ENCODE peak calls at places on chromosomes 11 and 22, in ten cellular contexts. One of them, this sample, is unnamed.

GRCh38 chr11:65855927-65856363 is 2.0 kb downstream of the CFL1 start:
- DNase-seq in stimulated activated CD8-positive, alpha-beta memory T cell treated with anti-CD3 and anti-CD28 coated beads, Interleukin-2, amount 100 ng/mL, for 1 hour: no peak
- DNase-seq in cardiac fibroblast: no peak
- DNase-seq in NCI-H1930: no peak
- DNase-seq in Kasumi-1: no peak
- DNase-seq in A172: no peak
- DNase-seq in left ventricle myocardium inferior: no peak
- DNase-seq in stimulated activated CD4-positive, alpha-beta T cell treated with anti-CD3 and anti-CD28 coated beads, Interleukin-2, amount 100 ng/mL, for 48 hours: no peak
- DNase-seq in cardiac muscle cell: no peak
- DNase-seq in NCI-H1105: no peak
- DNase-seq in this sample: no peak

GRCh38 chr22:22408731-22409696 is 99.5 kb downstream of the ZNF280B start:
- DNase-seq in stimulated activated CD8-positive, alpha-beta memory T cell treated with anti-CD3 and anti-CD28 coated beads, Interleukin-2, amount 100 ng/mL, for 1 hour: no peak
- DNase-seq in cardiac fibroblast: peak; percentile 6
- DNase-seq in NCI-H1930: no peak
- DNase-seq in Kasumi-1: no peak
- DNase-seq in A172: peak; percentile 12
- DNase-seq in left ventricle myocardium inferior: no peak
- DNase-seq in stimulated activated CD4-positive, alpha-beta T cell treated with anti-CD3 and anti-CD28 coated beads, Interleukin-2, amount 100 ng/mL, for 48 hours: no peak
- DNase-seq in cardiac muscle cell: no peak
- DNase-seq in NCI-H1105: no peak
- DNase-seq in this sample: no peak

GRCh38 chr11:69683764-69684333 is 8.7 kb upstream of the LTO1 start:
- DNase-seq in stimulated activated CD8-positive, alpha-beta memory T cell treated with anti-CD3 and anti-CD28 coated beads, Interleukin-2, amount 100 ng/mL, for 1 hour: no peak
- DNase-seq in cardiac fibroblast: no peak
- DNase-seq in NCI-H1930: no peak
- DNase-seq in Kasumi-1: no peak
- DNase-seq in A172: peak; percentile 29
- DNase-seq in left ventricle myocardium inferior: no peak
- DNase-seq in stimulated activated CD4-positive, alpha-beta T cell treated with anti-CD3 and anti-CD28 coated beads, Interleukin-2, amount 100 ng/mL, for 48 hours: no peak
- DNase-seq in cardiac muscle cell: no peak
- DNase-seq in NCI-H1105: no peak
- DNase-seq in this sample: no peak

GRCh38 chr11:88533001-88533400 is 195.5 kb upstream of the CTSC start:
- DNase-seq in stimulated activated CD8-positive, alpha-beta memory T cell treated with anti-CD3 and anti-CD28 coated beads, Interleukin-2, amount 100 ng/mL, for 1 hour: no peak
- DNase-seq in cardiac fibroblast: no peak
- DNase-seq in NCI-H1930: no peak
- DNase-seq in Kasumi-1: no peak
- DNase-seq in A172: no peak
- DNase-seq in left ventricle myocardium inferior: no peak
- DNase-seq in stimulated activated CD4-positive, alpha-beta T cell treated with anti-CD3 and anti-CD28 coated beads, Interleukin-2, amount 100 ng/mL, for 48 hours: no peak
- DNase-seq in cardiac muscle cell: no peak
- DNase-seq in NCI-H1105: no peak
- DNase-seq in this sample: no peak

GRCh38 chr22:35138521-35138920 is 72.6 kb downstream of the ISX start:
- DNase-seq in stimulated activated CD8-positive, alpha-beta memory T cell treated with anti-CD3 and anti-CD28 coated beads, Interleukin-2, amount 100 ng/mL, for 1 hour: no peak
- DNase-seq in cardiac fibroblast: no peak
- DNase-seq in NCI-H1930: no peak
- DNase-seq in Kasumi-1: no peak
- DNase-seq in A172: no peak
- DNase-seq in left ventricle myocardium inferior: no peak
- DNase-seq in stimulated activated CD4-positive, alpha-beta T cell treated with anti-CD3 and anti-CD28 coated beads, Interleukin-2, amount 100 ng/mL, for 48 hours: no peak
- DNase-seq in cardiac muscle cell: no peak
- DNase-seq in NCI-H1105: no peak
- DNase-seq in this sample: no peak

GRCh38 chr11:96307748-96308133 is 35.3 kb downstream of the MAML2 start:
- DNase-seq in stimulated activated CD8-positive, alpha-beta memory T cell treated with anti-CD3 and anti-CD28 coated beads, Interleukin-2, amount 100 ng/mL, for 1 hour: no peak
- DNase-seq in cardiac fibroblast: peak; percentile 89
- DNase-seq in NCI-H1930: no peak
- DNase-seq in Kasumi-1: no peak
- DNase-seq in A172: peak; percentile 83
- DNase-seq in left ventricle myocardium inferior: no peak
- DNase-seq in stimulated activated CD4-positive, alpha-beta T cell treated with anti-CD3 and anti-CD28 coated beads, Interleukin-2, amount 100 ng/mL, for 48 hours: no peak
- DNase-seq in cardiac muscle cell: no peak
- DNase-seq in NCI-H1105: no peak
- DNase-seq in this sample: peak; percentile 66

GRCh38 chr11:73800407-73800806 is 12.7 kb downstream of the MRPL48 start:
- DNase-seq in stimulated activated CD8-positive, alpha-beta memory T cell treated with anti-CD3 and anti-CD28 coated beads, Interleukin-2, amount 100 ng/mL, for 1 hour: no peak
- DNase-seq in cardiac fibroblast: peak; percentile 10
- DNase-seq in NCI-H1930: no peak
- DNase-seq in Kasumi-1: no peak
- DNase-seq in A172: no peak
- DNase-seq in left ventricle myocardium inferior: no peak
- DNase-seq in stimulated activated CD4-positive, alpha-beta T cell treated with anti-CD3 and anti-CD28 coated beads, Interleukin-2, amount 100 ng/mL, for 48 hours: no peak
- DNase-seq in cardiac muscle cell: no peak
- DNase-seq in NCI-H1105: no peak
- DNase-seq in this sample: no peak

GRCh38 chr11:1345752-1346513 is 36.5 kb upstream of the TOLLIP start:
- DNase-seq in stimulated activated CD8-positive, alpha-beta memory T cell treated with anti-CD3 and anti-CD28 coated beads, Interleukin-2, amount 100 ng/mL, for 1 hour: no peak
- DNase-seq in cardiac fibroblast: no peak
- DNase-seq in NCI-H1930: no peak
- DNase-seq in Kasumi-1: no peak
- DNase-seq in A172: no peak
- DNase-seq in left ventricle myocardium inferior: no peak
- DNase-seq in stimulated activated CD4-positive, alpha-beta T cell treated with anti-CD3 and anti-CD28 coated beads, Interleukin-2, amount 100 ng/mL, for 48 hours: no peak
- DNase-seq in cardiac muscle cell: no peak
- DNase-seq in NCI-H1105: no peak
- DNase-seq in this sample: no peak

GRCh38 chr11:1387961-1388762 is 1.6 kb upstream of the BRSK2 start:
- DNase-seq in stimulated activated CD8-positive, alpha-beta memory T cell treated with anti-CD3 and anti-CD28 coated beads, Interleukin-2, amount 100 ng/mL, for 1 hour: no peak
- DNase-seq in cardiac fibroblast: no peak
- DNase-seq in NCI-H1930: no peak
- DNase-seq in Kasumi-1: no peak
- DNase-seq in A172: no peak
- DNase-seq in left ventricle myocardium inferior: no peak
- DNase-seq in stimulated activated CD4-positive, alpha-beta T cell treated with anti-CD3 and anti-CD28 coated beads, Interleukin-2, amount 100 ng/mL, for 48 hours: no peak
- DNase-seq in cardiac muscle cell: peak; percentile 27
- DNase-seq in NCI-H1105: no peak
- DNase-seq in this sample: no peak

GRCh38 chr22:34414467-34415440 is 494.5 kb upstream of the LARGE1 start:
- DNase-seq in stimulated activated CD8-positive, alpha-beta memory T cell treated with anti-CD3 and anti-CD28 coated beads, Interleukin-2, amount 100 ng/mL, for 1 hour: no peak
- DNase-seq in cardiac fibroblast: peak; percentile 0
- DNase-seq in NCI-H1930: peak; percentile 61
- DNase-seq in Kasumi-1: peak; percentile 83
- DNase-seq in A172: peak; percentile 21
- DNase-seq in left ventricle myocardium inferior: no peak
- DNase-seq in stimulated activated CD4-positive, alpha-beta T cell treated with anti-CD3 and anti-CD28 coated beads, Interleukin-2, amount 100 ng/mL, for 48 hours: peak; percentile 13
- DNase-seq in cardiac muscle cell: peak; percentile 93
- DNase-seq in NCI-H1105: peak; percentile 39
- DNase-seq in this sample: peak; percentile 51

GRCh38 chr11:32081129-32081641 is 9.7 kb upstream of the RCN1 start:
- DNase-seq in stimulated activated CD8-positive, alpha-beta memory T cell treated with anti-CD3 and anti-CD28 coated beads, Interleukin-2, amount 100 ng/mL, for 1 hour: no peak
- DNase-seq in cardiac fibroblast: peak; percentile 40
- DNase-seq in NCI-H1930: no peak
- DNase-seq in Kasumi-1: no peak
- DNase-seq in A172: peak; percentile 62
- DNase-seq in left ventricle myocardium inferior: peak; percentile 18
- DNase-seq in stimulated activated CD4-positive, alpha-beta T cell treated with anti-CD3 and anti-CD28 coated beads, Interleukin-2, amount 100 ng/mL, for 48 hours: no peak
- DNase-seq in cardiac muscle cell: no peak
- DNase-seq in NCI-H1105: no peak
- DNase-seq in this sample: peak; percentile 38

GRCh38 chr11:85844439-85845051 is 10.6 kb upstream of the CCDC83 start:
- DNase-seq in stimulated activated CD8-positive, alpha-beta memory T cell treated with anti-CD3 and anti-CD28 coated beads, Interleukin-2, amount 100 ng/mL, for 1 hour: no peak
- DNase-seq in cardiac fibroblast: no peak
- DNase-seq in NCI-H1930: no peak
- DNase-seq in Kasumi-1: no peak
- DNase-seq in A172: peak; percentile 83
- DNase-seq in left ventricle myocardium inferior: no peak
- DNase-seq in stimulated activated CD4-positive, alpha-beta T cell treated with anti-CD3 and anti-CD28 coated beads, Interleukin-2, amount 100 ng/mL, for 48 hours: no peak
- DNase-seq in cardiac muscle cell: no peak
- DNase-seq in NCI-H1105: no peak
- DNase-seq in this sample: peak; percentile 49

GRCh38 chr22:36028646-36029405 is at the start of gene RBFOX2:
- DNase-seq in stimulated activated CD8-positive, alpha-beta memory T cell treated with anti-CD3 and anti-CD28 coated beads, Interleukin-2, amount 100 ng/mL, for 1 hour: peak; percentile 40
- DNase-seq in cardiac fibroblast: peak; percentile 98
- DNase-seq in NCI-H1930: peak; percentile 94
- DNase-seq in Kasumi-1: peak; percentile 94
- DNase-seq in A172: peak; percentile 82
- DNase-seq in left ventricle myocardium inferior: peak; percentile 98
- DNase-seq in stimulated activated CD4-positive, alpha-beta T cell treated with anti-CD3 and anti-CD28 coated beads, Interleukin-2, amount 100 ng/mL, for 48 hours: peak; percentile 76
- DNase-seq in cardiac muscle cell: peak; percentile 97
- DNase-seq in NCI-H1105: peak; percentile 96
- DNase-seq in this sample: peak; percentile 97

GRCh38 chr11:117670924-117671323 is 126.1 kb downstream of the DSCAML1 start:
- DNase-seq in stimulated activated CD8-positive, alpha-beta memory T cell treated with anti-CD3 and anti-CD28 coated beads, Interleukin-2, amount 100 ng/mL, for 1 hour: no peak
- DNase-seq in cardiac fibroblast: no peak
- DNase-seq in NCI-H1930: no peak
- DNase-seq in Kasumi-1: no peak
- DNase-seq in A172: no peak
- DNase-seq in left ventricle myocardium inferior: no peak
- DNase-seq in stimulated activated CD4-positive, alpha-beta T cell treated with anti-CD3 and anti-CD28 coated beads, Interleukin-2, amount 100 ng/mL, for 48 hours: no peak
- DNase-seq in cardiac muscle cell: no peak
- DNase-seq in NCI-H1105: no peak
- DNase-seq in this sample: no peak

GRCh38 chr11:15266999-15267398 is 152.3 kb downstream of the INSC start:
- DNase-seq in stimulated activated CD8-positive, alpha-beta memory T cell treated with anti-CD3 and anti-CD28 coated beads, Interleukin-2, amount 100 ng/mL, for 1 hour: no peak
- DNase-seq in cardiac fibroblast: no peak
- DNase-seq in NCI-H1930: no peak
- DNase-seq in Kasumi-1: peak; percentile 22
- DNase-seq in A172: no peak
- DNase-seq in left ventricle myocardium inferior: no peak
- DNase-seq in stimulated activated CD4-positive, alpha-beta T cell treated with anti-CD3 and anti-CD28 coated beads, Interleukin-2, amount 100 ng/mL, for 48 hours: no peak
- DNase-seq in cardiac muscle cell: no peak
- DNase-seq in NCI-H1105: no peak
- DNase-seq in this sample: no peak

GRCh38 chr11:116294630-116295029 is 478.2 kb downstream of the BUD13 start:
- DNase-seq in stimulated activated CD8-positive, alpha-beta memory T cell treated with anti-CD3 and anti-CD28 coated beads, Interleukin-2, amount 100 ng/mL, for 1 hour: no peak
- DNase-seq in cardiac fibroblast: no peak
- DNase-seq in NCI-H1930: no peak
- DNase-seq in Kasumi-1: no peak
- DNase-seq in A172: no peak
- DNase-seq in left ventricle myocardium inferior: no peak
- DNase-seq in stimulated activated CD4-positive, alpha-beta T cell treated with anti-CD3 and anti-CD28 coated beads, Interleukin-2, amount 100 ng/mL, for 48 hours: no peak
- DNase-seq in cardiac muscle cell: peak; percentile 59
- DNase-seq in NCI-H1105: no peak
- DNase-seq in this sample: no peak

GRCh38 chr11:45092901-45093760 is 53.3 kb upstream of the PRDM11 start:
- DNase-seq in stimulated activated CD8-positive, alpha-beta memory T cell treated with anti-CD3 and anti-CD28 coated beads, Interleukin-2, amount 100 ng/mL, for 1 hour: no peak
- DNase-seq in cardiac fibroblast: peak; percentile 79
- DNase-seq in NCI-H1930: no peak
- DNase-seq in Kasumi-1: no peak
- DNase-seq in A172: peak; percentile 94
- DNase-seq in left ventricle myocardium inferior: no peak
- DNase-seq in stimulated activated CD4-positive, alpha-beta T cell treated with anti-CD3 and anti-CD28 coated beads, Interleukin-2, amount 100 ng/mL, for 48 hours: no peak
- DNase-seq in cardiac muscle cell: no peak
- DNase-seq in NCI-H1105: no peak
- DNase-seq in this sample: peak; percentile 64

GRCh38 chr11:94876645-94877445 is 96.5 kb downstream of the CWC15 start:
- DNase-seq in stimulated activated CD8-positive, alpha-beta memory T cell treated with anti-CD3 and anti-CD28 coated beads, Interleukin-2, amount 100 ng/mL, for 1 hour: peak; percentile 12
- DNase-seq in cardiac fibroblast: peak; percentile 97
- DNase-seq in NCI-H1930: no peak
- DNase-seq in Kasumi-1: peak; percentile 86
- DNase-seq in A172: peak; percentile 84
- DNase-seq in left ventricle myocardium inferior: peak; percentile 79
- DNase-seq in stimulated activated CD4-positive, alpha-beta T cell treated with anti-CD3 and anti-CD28 coated beads, Interleukin-2, amount 100 ng/mL, for 48 hours: peak; percentile 52
- DNase-seq in cardiac muscle cell: peak; percentile 42
- DNase-seq in NCI-H1105: no peak
- DNase-seq in this sample: peak; percentile 89

GRCh38 chr11:111978028-111978771 is 41.1 kb downstream of the DIXDC1 start:
- DNase-seq in stimulated activated CD8-positive, alpha-beta memory T cell treated with anti-CD3 and anti-CD28 coated beads, Interleukin-2, amount 100 ng/mL, for 1 hour: no peak
- DNase-seq in cardiac fibroblast: peak; percentile 85
- DNase-seq in NCI-H1930: no peak
- DNase-seq in Kasumi-1: no peak
- DNase-seq in A172: peak; percentile 54
- DNase-seq in left ventricle myocardium inferior: peak; percentile 37
- DNase-seq in stimulated activated CD4-positive, alpha-beta T cell treated with anti-CD3 and anti-CD28 coated beads, Interleukin-2, amount 100 ng/mL, for 48 hours: no peak
- DNase-seq in cardiac muscle cell: peak; percentile 85
- DNase-seq in NCI-H1105: no peak
- DNase-seq in this sample: no peak

GRCh38 chr11:75498556-75499255 is 27.0 kb downstream of the GDPD5 start:
- DNase-seq in stimulated activated CD8-positive, alpha-beta memory T cell treated with anti-CD3 and anti-CD28 coated beads, Interleukin-2, amount 100 ng/mL, for 1 hour: no peak
- DNase-seq in cardiac fibroblast: peak; percentile 31
- DNase-seq in NCI-H1930: no peak
- DNase-seq in Kasumi-1: no peak
- DNase-seq in A172: peak; percentile 72
- DNase-seq in left ventricle myocardium inferior: no peak
- DNase-seq in stimulated activated CD4-positive, alpha-beta T cell treated with anti-CD3 and anti-CD28 coated beads, Interleukin-2, amount 100 ng/mL, for 48 hours: no peak
- DNase-seq in cardiac muscle cell: no peak
- DNase-seq in NCI-H1105: no peak
- DNase-seq in this sample: peak; percentile 31

GRCh38 chr11:65662247-65662801 is 392 bp downstream of the RELA start:
- DNase-seq in stimulated activated CD8-positive, alpha-beta memory T cell treated with anti-CD3 and anti-CD28 coated beads, Interleukin-2, amount 100 ng/mL, for 1 hour: no peak
- DNase-seq in cardiac fibroblast: peak; percentile 18
- DNase-seq in NCI-H1930: no peak
- DNase-seq in Kasumi-1: peak; percentile 9
- DNase-seq in A172: peak; percentile 14
- DNase-seq in left ventricle myocardium inferior: no peak
- DNase-seq in stimulated activated CD4-positive, alpha-beta T cell treated with anti-CD3 and anti-CD28 coated beads, Interleukin-2, amount 100 ng/mL, for 48 hours: no peak
- DNase-seq in cardiac muscle cell: no peak
- DNase-seq in NCI-H1105: no peak
- DNase-seq in this sample: no peak

GRCh38 chr11:75301131-75301530 is 50.3 kb downstream of the ARRB1 start:
- DNase-seq in stimulated activated CD8-positive, alpha-beta memory T cell treated with anti-CD3 and anti-CD28 coated beads, Interleukin-2, amount 100 ng/mL, for 1 hour: no peak
- DNase-seq in cardiac fibroblast: no peak
- DNase-seq in NCI-H1930: no peak
- DNase-seq in Kasumi-1: no peak
- DNase-seq in A172: no peak
- DNase-seq in left ventricle myocardium inferior: no peak
- DNase-seq in stimulated activated CD4-positive, alpha-beta T cell treated with anti-CD3 and anti-CD28 coated beads, Interleukin-2, amount 100 ng/mL, for 48 hours: no peak
- DNase-seq in cardiac muscle cell: no peak
- DNase-seq in NCI-H1105: no peak
- DNase-seq in this sample: no peak

GRCh38 chr11:111631034-111631665 is 28.9 kb downstream of the SIK2 start:
- DNase-seq in stimulated activated CD8-positive, alpha-beta memory T cell treated with anti-CD3 and anti-CD28 coated beads, Interleukin-2, amount 100 ng/mL, for 1 hour: no peak
- DNase-seq in cardiac fibroblast: no peak
- DNase-seq in NCI-H1930: no peak
- DNase-seq in Kasumi-1: no peak
- DNase-seq in A172: no peak
- DNase-seq in left ventricle myocardium inferior: no peak
- DNase-seq in stimulated activated CD4-positive, alpha-beta T cell treated with anti-CD3 and anti-CD28 coated beads, Interleukin-2, amount 100 ng/mL, for 48 hours: no peak
- DNase-seq in cardiac muscle cell: no peak
- DNase-seq in NCI-H1105: no peak
- DNase-seq in this sample: no peak

GRCh38 chr22:17319541-17319940 is 49.7 kb upstream of the CECR2 start:
- DNase-seq in stimulated activated CD8-positive, alpha-beta memory T cell treated with anti-CD3 and anti-CD28 coated beads, Interleukin-2, amount 100 ng/mL, for 1 hour: no peak
- DNase-seq in cardiac fibroblast: no peak
- DNase-seq in NCI-H1930: no peak
- DNase-seq in Kasumi-1: no peak
- DNase-seq in A172: no peak
- DNase-seq in left ventricle myocardium inferior: no peak
- DNase-seq in stimulated activated CD4-positive, alpha-beta T cell treated with anti-CD3 and anti-CD28 coated beads, Interleukin-2, amount 100 ng/mL, for 48 hours: no peak
- DNase-seq in cardiac muscle cell: peak; percentile 23
- DNase-seq in NCI-H1105: no peak
- DNase-seq in this sample: no peak